ENCODE peak calls at places on chromosomes 7 and 10, in six cellular contexts. V, Y, A, I, L and Z are unnamed samples. For H3K36me3, the result is how much of the 10 kb centered on the place peaks cover.

GRCh38 chr10:99329238-99329890 is at the start of gene CNNM1:
- DNase-seq in I (no peak), L (peak), Y (peak), A (no peak), V (no peak), Z (peak)

GRCh38 chr10:31509989-31510388 is 191.0 kb downstream of the ZEB1 start:
- DNase-seq in L (no peak), V (peak), Y (no peak), A (no peak), I (no peak), Z (no peak)

GRCh38 chr10:132886211-132887099 is 55.9 kb downstream of the CFAP46 start:
- DNase-seq in I (no peak), A (no peak), Y (no peak), L (no peak), V (no peak), Z (no peak)

GRCh38 chr7:148893071-148893470 is 9.0 kb upstream of the EZH2 start:
- DNase-seq in L (no peak), A (no peak), V (no peak), Y (no peak), I (no peak), Z (no peak)

GRCh38 chr7:44293561-44294324 is 31.7 kb downstream of the CAMK2B start:
- DNase-seq in L (peak), I (no peak), Y (no peak), V (no peak), A (no peak), Z (peak)

GRCh38 chr7:106417273-106417902 is 132.6 kb upstream of the NAMPT start:
- DNase-seq in L (no peak), I (no peak), V (peak), A (no peak), Y (no peak), Z (no peak)

GRCh38 chr10:103660364-103661197 is 167.1 kb downstream of the NEURL1 start:
- DNase-seq in V (no peak), A (no peak), L (no peak), Y (no peak), I (no peak), Z (no peak)

GRCh38 chr10:101152316-101152715 is 21.2 kb downstream of the TLX1 start:
- DNase-seq in A (no peak), V (no peak), Y (no peak), L (no peak), I (no peak), Z (no peak)

GRCh38 chr7:48971173-48971572 is 46.8 kb downstream of the CDC14C start:
- DNase-seq in A (no peak), V (no peak), I (no peak), Y (no peak), L (no peak), Z (no peak)

GRCh38 chr10:45446858-45447257 is 72.8 kb downstream of the ALOX5 start:
- DNase-seq in V (no peak), L (no peak), A (no peak), I (no peak), Y (no peak), Z (no peak)

GRCh38 chr7:54831644-54832095 is 72.7 kb upstream of the SEC61G start:
- DNase-seq in I (peak), Y (no peak), V (peak), A (no peak), L (no peak), Z (no peak)

GRCh38 chr7:100546868-100547800 is 8.1 kb downstream of the AGFG2 start:
- DNase-seq in A (no peak), I (no peak), V (no peak), Y (no peak), L (no peak), Z (no peak)

GRCh38 chr10:113058175-113058961 is 108.3 kb downstream of the TCF7L2 start:
- DNase-seq in I (no peak), V (peak), A (no peak), Y (no peak), L (peak), Z (no peak)

GRCh38 chr7:10952588-10952987 is 21.1 kb upstream of the PHF14 start:
- DNase-seq in V (no peak), Y (no peak), A (no peak), L (no peak), I (no peak), Z (no peak)

GRCh38 chr10:124010024-124010423 is 83.4 kb downstream of the CHST15 start:
- DNase-seq in Y (no peak), V (no peak), A (no peak), I (no peak), L (no peak), Z (no peak)

GRCh38 chr10:129877773-129878371 is 86.2 kb downstream of the EBF3 start:
- DNase-seq in I (no peak), V (no peak), Y (no peak), A (no peak), L (peak), Z (no peak)

GRCh38 chr10:8508882-8509281 is 454.4 kb downstream of the GATA3 start:
- DNase-seq in I (no peak), V (no peak), Y (no peak), A (no peak), L (no peak), Z (no peak)

GRCh38 chr10:43401627-43402026 is 7.4 kb downstream of the HNRNPF start:
- DNase-seq in I (no peak), Y (no peak), L (no peak), A (no peak), V (no peak), Z (no peak)

GRCh38 chr7:35967366-35968139 is 166.7 kb downstream of the SEPTIN7 start:
- DNase-seq in L (no peak), Y (no peak), A (no peak), V (no peak), I (no peak), Z (no peak)

GRCh38 chr7:10703981-10704380 is 269.7 kb upstream of the PHF14 start:
- DNase-seq in Y (no peak), A (no peak), V (peak), I (no peak), L (no peak), Z (no peak)

GRCh38 chr7:131568953-131569352 is 12.5 kb upstream of the PODXL start:
- DNase-seq in V (no peak), I (no peak), Y (no peak), A (no peak), L (no peak), Z (no peak)

GRCh38 chr10:71828702-71829101 is 22.3 kb downstream of the PSAP start:
- DNase-seq in A (no peak), V (no peak), I (no peak), L (no peak), Y (no peak), Z (no peak)

GRCh38 chr7:46454796-46455195 is 533.7 kb upstream of the IGFBP3 start:
- DNase-seq in A (no peak), V (no peak), Y (no peak), I (no peak), L (no peak), Z (no peak)

GRCh38 chr7:74674166-74674565 is 16.6 kb downstream of the GTF2I start:
- DNase-seq in Y (no peak), A (no peak), L (no peak), V (peak), I (no peak), Z (no peak)

GRCh38 chr7:40758590-40758989 is 623.8 kb downstream of the SUGCT start:
- DNase-seq in I (no peak), L (no peak), V (no peak), Y (no peak), A (no peak), Z (no peak)

GRCh38 chr7:93175219-93175618 is 27.0 kb upstream of the SAMD9L start:
- DNase-seq in A (no peak), L (no peak), Y (no peak), I (no peak), V (no peak), Z (no peak)

GRCh38 chr7:114931656-114932011 is 9.7 kb downstream of the MDFIC start:
- DNase-seq in A (no peak), L (no peak), V (no peak), Y (no peak), I (no peak), Z (no peak)

GRCh38 chr7:150806863-150807262 is 6.3 kb downstream of the TMEM176A start:
- DNase-seq in A (no peak), Y (no peak), I (no peak), V (no peak), L (peak), Z (no peak)

GRCh38 chr7:98908585-98908984 is 30.3 kb downstream of the TRRAP start:
- DNase-seq in L (no peak), V (no peak), Y (no peak), I (no peak), A (no peak), Z (no peak)
- H3K36me3 ChIP-seq in L (under half), V (under half), Y (under half), I (half or more), A (under half), Z (half or more)

GRCh38 chr10:6491841-6492609 is 88.1 kb downstream of the PRKCQ start:
- DNase-seq in V (peak), I (no peak), L (no peak), Y (no peak), A (no peak), Z (no peak)
- H3K36me3 ChIP-seq in V (under half), I (under half), L (under half), Y (under half), A (under half), Z (under half)

GRCh38 chr10:67977246-67977645 is 92.8 kb downstream of the SIRT1 start:
- DNase-seq in I (no peak), L (no peak), Y (no peak), A (no peak), V (no peak), Z (no peak)
- H3K36me3 ChIP-seq in I (under half), L (under half), Y (under half), A (under half), V (under half), Z (under half)

GRCh38 chr7:29770371-29770770 is 35.9 kb upstream of the WIPF3 start:
- DNase-seq in Y (no peak), L (no peak), I (no peak), V (no peak), A (no peak), Z (no peak)
- H3K36me3 ChIP-seq in Y (under half), L (under half), I (under half), V (under half), A (under half), Z (under half)

GRCh38 chr10:80154626-80154977 is 22.1 kb downstream of the PLAC9 start:
- DNase-seq in Y (no peak), V (no peak), L (no peak), A (no peak), I (no peak), Z (no peak)
- H3K36me3 ChIP-seq in Y (under half), V (under half), L (under half), A (under half), I (under half), Z (under half)

GRCh38 chr7:121369462-121369861 is 26.6 kb downstream of the FAM3C start:
- DNase-seq in I (no peak), V (no peak), L (peak), A (no peak), Y (no peak), Z (no peak)
- H3K36me3 ChIP-seq in I (under half), V (under half), L (under half), A (under half), Y (under half), Z (under half)

GRCh38 chr10:114502071-114502470 is 97.8 kb upstream of the AFAP1L2 start:
- DNase-seq in L (no peak), I (no peak), A (no peak), V (no peak), Y (no peak), Z (no peak)
- H3K36me3 ChIP-seq in L (under half), I (under half), A (under half), V (under half), Y (under half), Z (under half)

GRCh38 chr7:138525757-138526156 is 65.7 kb downstream of the TRIM24 start:
- DNase-seq in I (no peak), A (no peak), Y (no peak), V (no peak), L (no peak), Z (no peak)
- H3K36me3 ChIP-seq in I (under half), A (under half), Y (under half), V (under half), L (under half), Z (half or more)